ENCODE peak calls at places on chromosomes 3 and 15, in ten cellular contexts. G is activated naive CD4-positive, alpha-beta T cell; L is NCI-H2171 treated with DMSO at 0.1 percent for 48 hours; C is BJ; A is stimulated activated CD8-positive, alpha-beta memory T cell treated with anti-CD3 and anti-CD28 coated beads, Interleukin-4, amount 100 ng/mL, for 48 hours; M is hepatocyte; B is NCI-H748 treated with DMSO at 0.1 percent for 48 hours; H is HFFc6; Y is DMS 273 treated with DMSO at 0.1 percent for 48 hours; T is A172. R is an unnamed sample.

GRCh38 chr3:188531210-188531609 is 377.3 kb downstream of the LPP start:
- DNase-seq in L (no peak), G (no peak), B (no peak), A (no peak), M (no peak), C (no peak), Y (no peak), H (peak; percentile 33), T (peak; percentile 31), R (no peak)

GRCh38 chr15:24761704-24762302 is 86.2 kb downstream of the NPAP1 start:
- DNase-seq in A (no peak), B (no peak), G (no peak), T (no peak), L (peak; percentile 13), Y (no peak), H (peak; percentile 19), C (no peak), M (no peak), R (no peak)

GRCh38 chr15:57662802-57663201 is 43.7 kb upstream of the POLR2M start:
- DNase-seq in A (no peak), C (no peak), H (no peak), Y (no peak), G (no peak), M (no peak), T (no peak), L (no peak), B (no peak), R (no peak)

GRCh38 chr3:176328198-176328597 is 869.1 kb downstream of the TBL1XR1 start:
- DNase-seq in G (no peak), Y (no peak), L (no peak), M (no peak), T (no peak), B (no peak), C (no peak), H (no peak), A (no peak), R (no peak)

GRCh38 chr15:80207887-80208286 is 44.1 kb downstream of the CTXND1 start:
- DNase-seq in M (peak; percentile 41), T (no peak), C (no peak), L (no peak), B (no peak), H (no peak), Y (no peak), G (no peak), A (no peak), R (no peak)

GRCh38 chr3:50661321-50661837 is 13.3 kb upstream of the DOCK3 start:
- DNase-seq in C (no peak), A (peak; percentile 9), T (no peak), G (no peak), L (no peak), H (no peak), Y (no peak), B (no peak), M (no peak), R (no peak)

GRCh38 chr3:122797291-122797690 is 2.4 kb downstream of the SLC49A4 start:
- DNase-seq in M (no peak), A (no peak), H (no peak), Y (no peak), C (no peak), B (no peak), G (no peak), L (no peak), T (no peak), R (no peak)

GRCh38 chr3:42847731-42848130 is 27.9 kb downstream of the CYP8B1 start:
- DNase-seq in T (no peak), C (no peak), Y (no peak), L (no peak), A (no peak), M (no peak), B (no peak), H (no peak), G (no peak), R (no peak)

GRCh38 chr3:146625117-146625775 is 20.1 kb upstream of the PLSCR5 start:
- DNase-seq in T (peak; percentile 45), M (no peak), G (no peak), Y (no peak), C (no peak), L (no peak), H (no peak), B (no peak), A (no peak), R (no peak)

GRCh38 chr15:74823324-74823723 is 3.1 kb upstream of the CPLX3 start:
- DNase-seq in L (peak; percentile 79), B (no peak), A (no peak), C (no peak), G (no peak), Y (no peak), T (no peak), M (no peak), H (no peak), R (no peak)

GRCh38 chr3:184361532-184361931 is at the start of the genes CLCN2 and POLR2H:
- DNase-seq in M (peak; percentile 93), T (no peak), L (peak; percentile 63), G (peak; percentile 38), H (no peak), C (no peak), B (no peak), Y (peak; percentile 40), A (peak; percentile 61), R (no peak)

GRCh38 chr15:71586463-71586862 is 223.9 kb upstream of the NR2E3 start:
- DNase-seq in L (no peak), B (no peak), H (no peak), C (no peak), G (no peak), Y (no peak), T (no peak), A (no peak), M (no peak), R (no peak)

GRCh38 chr3:111764645-111765091 is 94.4 kb upstream of the PHLDB2 start:
- DNase-seq in C (no peak), A (no peak), Y (no peak), H (peak; percentile 49), M (peak; percentile 34), L (no peak), B (no peak), G (no peak), T (peak; percentile 54), R (no peak)

GRCh38 chr3:138256022-138256421 is 68.9 kb downstream of the ARMC8 start:
- DNase-seq in A (no peak), L (no peak), B (no peak), C (no peak), G (no peak), Y (no peak), M (no peak), H (no peak), T (peak; percentile 42), R (no peak)

GRCh38 chr15:49423021-49423420 is at the start of gene FGF7:
- DNase-seq in G (no peak), T (no peak), M (peak; percentile 10), Y (no peak), C (no peak), L (no peak), H (peak; percentile 47), A (no peak), B (no peak), R (no peak)

GRCh38 chr3:74603292-74603691 is 11.2 kb downstream of the CNTN3 start:
- DNase-seq in H (no peak), T (no peak), C (no peak), B (no peak), G (no peak), M (no peak), L (no peak), Y (no peak), A (no peak), R (no peak)

GRCh38 chr3:99765042-99765942 is 52.4 kb upstream of the CMSS1 start:
- DNase-seq in Y (no peak), M (no peak), C (no peak), B (no peak), G (no peak), H (peak; percentile 33), A (no peak), L (no peak), T (no peak), R (no peak)

GRCh38 chr3:185932213-185932612 is 5.6 kb downstream of the TRA2B start:
- DNase-seq in T (no peak), L (no peak), G (no peak), M (no peak), C (no peak), B (no peak), A (no peak), H (no peak), Y (no peak), R (no peak)

GRCh38 chr3:50936389-50936788 is 261.7 kb downstream of the DOCK3 start:
- DNase-seq in H (no peak), G (no peak), A (no peak), Y (no peak), C (no peak), M (no peak), L (no peak), B (no peak), T (no peak), R (no peak)

R was measured in NCI-H446.